ENCODE peak calls at places on chromosome 17, in eight cellular contexts. W is stimulated activated CD8-positive, alpha-beta memory T cell treated with anti-CD3 and anti-CD28 coated beads, Interleukin-4, amount 100 ng/mL, for 4 hours; A is activated CD4-positive, CD25-positive, alpha-beta regulatory T cell; M is DMS53; U is AG08395; H is activated CD4-positive, alpha-beta T cell treated with anti-CD3 and anti-CD28 coated beads, Interleukin-2, amount 10 ng/mL, durations not matched to agents 7 days and 5 days; Z is hippocampal formation; J is activated CD4-positive, alpha-beta memory T cell treated with anti-CD3 and anti-CD28 coated beads, Interleukin-2, amount 10 ng/mL, durations not matched to agents 7 days and 5 days. K is an unnamed sample.

GRCh38 chr17:57803026-57803425 is 46.8 kb downstream of the MRPS23 start:
- DNase-seq in Z (no peak), W (no peak), M (no peak), A (no peak), U (no peak), H (no peak), J (no peak), K (no peak)

GRCh38 chr17:40323731-40324650 is 15.0 kb downstream of the RARA start:
- DNase-seq in J (peak; percentile 52), Z (no peak), A (no peak), M (no peak), U (peak; percentile 76), W (peak; percentile 56), H (peak; percentile 56), K (no peak)

GRCh38 chr17:63634163-63634562 is 11.9 kb downstream of the MAP3K3 start:
- DNase-seq in A (no peak), J (no peak), Z (no peak), M (no peak), U (no peak), H (no peak), W (no peak), K (no peak)

GRCh38 chr17:74840989-74841666 is 18.6 kb downstream of the GRIN2C start:
- DNase-seq in Z (peak; percentile 27), W (no peak), H (no peak), U (peak; percentile 74), J (no peak), M (no peak), A (no peak), K (no peak)

GRCh38 chr17:70517808-70518207 is 348.5 kb downstream of the KCNJ2 start:
- DNase-seq in J (no peak), W (no peak), A (no peak), Z (no peak), H (no peak), U (no peak), M (peak; percentile 37), K (no peak)

GRCh38 chr17:29078183-29079045 is 35.5 kb downstream of the PIPOX start:
- DNase-seq in Z (no peak), W (no peak), H (no peak), J (no peak), A (no peak), U (no peak), M (peak; percentile 34), K (no peak)

GRCh38 chr17:73750975-73751374 is 106.7 kb upstream of the SDK2 start:
- DNase-seq in Z (no peak), U (no peak), H (no peak), M (no peak), A (no peak), J (no peak), W (no peak), K (no peak)

GRCh38 chr17:55056530-55056929 is 88.0 kb downstream of the STXBP4 start:
- DNase-seq in A (no peak), H (no peak), W (no peak), J (no peak), M (peak; percentile 59), Z (no peak), U (no peak), K (no peak)

GRCh38 chr17:73214851-73215250 is 22.0 kb downstream of the COG1 start:
- DNase-seq in U (no peak), M (no peak), A (no peak), J (no peak), W (no peak), H (no peak), Z (no peak), K (no peak)

GRCh38 chr17:27289856-27290255 is 4.1 kb upstream of the WSB1 start:
- DNase-seq in W (no peak), A (no peak), H (no peak), M (no peak), U (no peak), J (no peak), Z (no peak), K (no peak)

GRCh38 chr17:7755095-7755890 is 37.7 kb downstream of the DNAH2 start:
- DNase-seq in J (no peak), W (no peak), A (no peak), M (no peak), H (no peak), U (no peak), Z (no peak), K (no peak)

GRCh38 chr17:7885357-7886226 is 3.0 kb upstream of the CHD3 start:
- DNase-seq in M (peak; percentile 84), U (peak; percentile 28), Z (no peak), H (peak; percentile 41), A (peak; percentile 42), J (peak; percentile 53), W (peak; percentile 4), K (no peak)

GRCh38 chr17:55742272-55743102 is 8.4 kb upstream of the PCTP start:
- DNase-seq in M (peak; percentile 22), H (no peak), Z (no peak), A (no peak), W (no peak), J (no peak), U (no peak), K (no peak)

GRCh38 chr17:34291721-34292348 is 6.3 kb downstream of the CCL11 start:
- DNase-seq in H (no peak), J (no peak), Z (no peak), U (no peak), A (no peak), M (no peak), W (no peak), K (no peak)

GRCh38 chr17:54891176-54891821 is 9.4 kb upstream of the TOM1L1 start:
- DNase-seq in M (peak; percentile 76), Z (peak; percentile 36), A (no peak), J (no peak), W (no peak), H (no peak), U (peak; percentile 87), K (no peak)

GRCh38 chr17:29151567-29151966 is 28.6 kb downstream of the MYO18A start:
- DNase-seq in M (no peak), Z (peak; percentile 30), A (no peak), H (no peak), U (no peak), W (no peak), J (no peak), K (no peak)

GRCh38 chr17:64596439-64596838 is 65.7 kb downstream of the SMURF2 start:
- DNase-seq in Z (no peak), J (no peak), A (no peak), M (no peak), W (no peak), H (no peak), U (no peak), K (no peak)

GRCh38 chr17:79294459-79295071 is 219.9 kb downstream of the ENGASE start:
- DNase-seq in W (no peak), M (peak; percentile 13), Z (no peak), U (peak; percentile 46), H (peak; percentile 61), J (peak; percentile 53), A (no peak), K (peak; percentile 5)

GRCh38 chr17:83101805-83102480 is 22.5 kb downstream of the METRNL start:
- DNase-seq in A (no peak), W (no peak), U (peak; percentile 43), H (no peak), M (peak; percentile 70), J (no peak), Z (no peak), K (no peak)

GRCh38 chr17:41060052-41060604 is at the start of gene KRTAP2-3:
- DNase-seq in Z (no peak), J (no peak), A (no peak), U (peak; percentile 75), H (no peak), M (no peak), W (no peak), K (no peak)

GRCh38 chr17:61366715-61367413 is 32.8 kb upstream of the TBX2 start:
- DNase-seq in Z (no peak), U (no peak), H (no peak), J (no peak), A (no peak), W (no peak), M (no peak), K (no peak)

GRCh38 chr17:46152423-46152822 is 40.8 kb downstream of the KANSL1 start:
- DNase-seq in U (no peak), A (no peak), M (peak; percentile 83), Z (no peak), H (no peak), W (no peak), J (no peak), K (no peak)

GRCh38 chr17:45775576-45776011 is 8.5 kb upstream of the CRHR1 start:
- DNase-seq in Z (no peak), J (no peak), A (no peak), H (no peak), W (no peak), U (no peak), M (peak; percentile 36), K (no peak)

GRCh38 chr17:83091257-83092141 is 12.1 kb downstream of the METRNL start:
- DNase-seq in A (no peak), Z (no peak), H (no peak), J (no peak), U (no peak), M (no peak), W (no peak), K (no peak)

GRCh38 chr17:56121661-56122060 is 31.6 kb upstream of the ANKFN1 start:
- DNase-seq in M (no peak), W (no peak), U (no peak), A (no peak), H (no peak), Z (no peak), J (no peak), K (no peak)

K was measured in SK-N-MC.